ENCODE peak calls at places on chromosomes 1 and 21, in four cellular contexts. B, A, Z and I are unnamed samples.

GRCh38 chr1:23366598-23366997 is 3.0 kb downstream of the ZNF436 start:
- DNase-seq in B (no peak), A (no peak), Z (no peak), I (peak; percentile 46)

GRCh38 chr1:186244825-186245224 is 130.2 kb downstream of the TPR start:
- DNase-seq in B (no peak), A (no peak), Z (peak; percentile 5), I (no peak)

GRCh38 chr1:89743788-89744187 is 77.0 kb upstream of the LRRC8D start:
- DNase-seq in B (no peak), A (no peak), Z (no peak), I (no peak)

GRCh38 chr1:160636076-160636475 is 10.8 kb downstream of the SLAMF1 start:
- DNase-seq in B (no peak), A (no peak), Z (no peak), I (no peak)

GRCh38 chr21:44079846-44080245 is 27.4 kb upstream of the PWP2 start:
- DNase-seq in B (no peak), A (no peak), Z (no peak), I (no peak)

GRCh38 chr1:45038240-45038639 is 26.2 kb downstream of the UROD start:
- DNase-seq in B (no peak), A (no peak), Z (no peak), I (no peak)

GRCh38 chr1:214824758-214825157 is 221.8 kb downstream of the CENPF start:
- DNase-seq in B (no peak), A (no peak), Z (no peak), I (no peak)

GRCh38 chr1:197619008-197619640 is 156.2 kb downstream of the DENND1B start:
- DNase-seq in B (no peak), A (peak; percentile 6), Z (peak; percentile 5), I (peak; percentile 11)

GRCh38 chr1:6544831-6545230 is 9.5 kb downstream of the NOL9 start:
- DNase-seq in B (no peak), A (no peak), Z (no peak), I (no peak)

GRCh38 chr1:234666206-234666605 is 56.2 kb upstream of the IRF2BP2 start:
- DNase-seq in B (no peak), A (no peak), Z (no peak), I (no peak)

GRCh38 chr1:13832100-13832499 is 132.1 kb downstream of the PRDM2 start:
- DNase-seq in B (no peak), A (no peak), Z (no peak), I (no peak)

GRCh38 chr1:17573518-17574041 is 34.1 kb downstream of the ARHGEF10L start:
- DNase-seq in B (no peak), A (no peak), Z (peak; percentile 37), I (no peak)

GRCh38 chr1:233082778-233083550 is 132.6 kb downstream of the NTPCR start:
- DNase-seq in B (no peak), A (no peak), Z (no peak), I (no peak)

GRCh38 chr1:56179571-56179970 is 399.8 kb downstream of the PLPP3 start:
- DNase-seq in B (no peak), A (no peak), Z (no peak), I (no peak)

GRCh38 chr1:205028954-205029353 is 14.1 kb upstream of the CNTN2 start:
- DNase-seq in B (no peak), A (no peak), Z (no peak), I (no peak)

GRCh38 chr21:18235545-18235944 is 9.1 kb upstream of the CHODL start:
- DNase-seq in B (no peak), A (no peak), Z (no peak), I (no peak)

GRCh38 chr1:152110365-152110859 is 4.8 kb downstream of the TCHH start:
- DNase-seq in B (no peak), A (no peak), Z (no peak), I (peak; percentile 59)

GRCh38 chr21:38178653-38179503 is 77.9 kb upstream of the KCNJ15 start:
- DNase-seq in B (no peak), A (no peak), Z (no peak), I (no peak)

GRCh38 chr1:22808186-22808845 is 97.7 kb downstream of the EPHB2 start:
- DNase-seq in B (no peak), A (no peak), Z (no peak), I (no peak)

GRCh38 chr1:40595623-40596022 is 64.2 kb downstream of the ZNF684 start:
- DNase-seq in B (no peak), A (no peak), Z (no peak), I (no peak)

GRCh38 chr1:203126866-203127671 is 457 bp upstream of the ADORA1 start:
- DNase-seq in B (no peak), A (no peak), Z (no peak), I (no peak)

GRCh38 chr1:101371259-101371658 is 134.4 kb downstream of the S1PR1 start:
- DNase-seq in B (no peak), A (peak; percentile 27), Z (peak; percentile 1), I (no peak)

GRCh38 chr1:223258751-223259177 is 105.2 kb downstream of the SUSD4 start:
- DNase-seq in B (peak; percentile 25), A (no peak), Z (peak; percentile 10), I (no peak)

GRCh38 chr21:45114072-45114471 is 39.7 kb downstream of the ADARB1 start:
- DNase-seq in B (no peak), A (no peak), Z (no peak), I (no peak)

GRCh38 chr1:5485968-5486665 is 506.1 kb downstream of the NPHP4 start:
- DNase-seq in B (no peak), A (no peak), Z (no peak), I (no peak)

GRCh38 chr21:36478941-36479340 is 981 bp downstream of the CLDN14 start:
- DNase-seq in B (no peak), A (no peak), Z (no peak), I (no peak)

GRCh38 chr1:43708006-43708412 is 673 bp downstream of the ST3GAL3 start:
- DNase-seq in B (no peak), A (no peak), Z (no peak), I (no peak)

GRCh38 chr1:165905853-165906252 is 78.4 kb downstream of the UCK2 start:
- DNase-seq in B (no peak), A (no peak), Z (no peak), I (no peak)

GRCh38 chr1:161987872-161988271 is 35.8 kb downstream of the OLFML2B start:
- DNase-seq in B (no peak), A (no peak), Z (no peak), I (no peak)

GRCh38 chr1:8533124-8533523 is 215.2 kb downstream of the SLC45A1 start:
- DNase-seq in B (no peak), A (no peak), Z (no peak), I (no peak)
- TF ChIP-seq JUND in B (no peak), A (no peak), Z (no peak), I (no peak)

DNA sequence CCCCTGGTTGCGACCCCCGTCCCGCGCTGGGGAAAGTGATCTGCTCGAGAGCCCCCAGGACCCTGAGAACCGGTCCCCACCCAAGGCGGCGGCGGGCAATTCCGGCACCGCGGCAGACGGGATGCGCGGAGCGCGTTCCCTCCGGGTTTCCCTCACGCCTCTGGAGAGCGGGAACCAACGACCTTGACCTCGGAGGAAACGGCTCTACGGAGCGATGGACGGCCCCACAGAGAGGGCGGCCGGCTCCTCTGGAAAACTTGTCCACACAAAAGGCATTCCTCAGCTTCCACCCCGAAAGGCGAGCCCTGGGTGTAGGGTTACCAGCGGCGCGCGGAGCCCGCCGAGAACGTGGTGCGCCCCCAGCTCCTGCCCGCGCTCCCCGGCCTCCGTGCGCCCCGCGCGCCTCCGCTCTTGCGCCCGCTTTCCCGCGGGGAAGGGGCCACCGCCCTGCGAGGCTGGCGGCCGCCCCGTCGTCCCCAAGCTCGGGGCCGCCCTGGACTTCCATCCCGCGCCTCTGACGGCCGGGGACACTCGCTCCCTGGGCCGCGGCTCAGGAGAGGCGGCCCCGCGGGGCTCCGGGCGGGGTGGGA is 391 bp upstream of the KIAA1614 start:
- DNase-seq in B (no peak), A (no peak), Z (no peak), I (no peak)
- TF ChIP-seq JUND in B (no peak), A (no peak), Z (no peak), I (no peak)

DNA sequence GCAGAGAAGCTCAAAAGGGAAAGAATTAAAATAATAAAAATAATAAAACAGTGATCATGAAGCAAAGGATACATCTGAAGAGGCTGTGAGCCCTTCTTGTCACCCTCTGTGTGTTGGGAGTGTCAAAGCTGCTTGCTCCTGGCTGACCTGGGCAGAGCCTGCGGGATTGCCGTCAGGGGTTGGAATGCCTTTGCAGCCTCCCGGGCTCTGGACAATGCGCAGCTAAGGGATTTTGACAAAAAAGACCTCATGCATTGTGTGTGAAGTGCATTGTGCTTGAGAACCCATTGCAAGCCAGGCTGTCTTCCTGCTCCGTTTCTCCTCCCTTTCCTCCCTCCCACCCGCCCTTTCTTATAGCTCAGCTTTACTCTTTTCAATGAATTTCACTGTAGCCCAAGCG is 192.3 kb downstream of the CACNA1E start:
- DNase-seq in B (no peak), A (no peak), Z (no peak), I (no peak)
- TF ChIP-seq JUND in B (no peak), A (no peak), Z (no peak), I (no peak)

DNA sequence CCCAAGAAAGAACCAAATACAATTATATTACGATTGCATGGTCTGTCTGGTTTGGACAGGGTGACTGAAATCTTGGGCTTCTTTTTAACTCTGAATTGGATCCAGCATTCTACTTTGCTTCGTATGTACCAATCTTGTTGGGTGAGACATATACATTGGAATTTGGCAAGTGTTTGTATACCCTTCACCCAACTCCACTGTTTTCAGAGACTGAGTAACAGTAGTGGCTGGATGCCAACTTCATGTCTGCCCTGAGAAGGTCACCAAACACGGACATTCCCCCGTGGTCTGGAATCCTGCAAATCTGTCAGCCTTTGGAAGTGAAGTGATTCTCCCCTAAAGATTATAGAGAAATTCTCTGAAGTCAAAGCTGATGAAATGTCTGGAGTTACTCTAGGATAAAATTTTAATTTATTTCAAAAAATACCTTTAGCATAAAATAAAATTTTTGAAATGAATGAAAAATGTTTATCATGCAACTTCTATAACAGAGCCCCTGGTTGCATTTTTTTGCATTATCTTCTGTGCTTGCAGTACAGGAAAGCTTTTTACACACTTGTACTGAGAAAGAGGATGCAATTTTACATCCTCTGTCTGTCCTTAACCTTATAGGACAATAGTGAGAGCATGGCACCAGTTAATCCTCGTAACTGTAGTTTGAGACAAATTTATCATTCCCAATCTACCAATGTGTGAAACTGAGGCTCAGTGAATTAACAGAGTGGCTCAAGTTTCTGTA is 201.8 kb downstream of the DISC1 start:
- DNase-seq in B (no peak), A (peak; percentile 60), Z (peak; percentile 95), I (peak; percentile 22)
- TF ChIP-seq JUND in B (no peak), A (no peak), Z (no peak), I (no peak)

GRCh38 chr21:28810826-28811524 is 181.7 kb downstream of the LTN1 start:
- DNase-seq in B (no peak), A (no peak), Z (no peak), I (no peak)
- TF ChIP-seq JUND in B (no peak), A (no peak), Z (no peak), I (no peak)

DNA sequence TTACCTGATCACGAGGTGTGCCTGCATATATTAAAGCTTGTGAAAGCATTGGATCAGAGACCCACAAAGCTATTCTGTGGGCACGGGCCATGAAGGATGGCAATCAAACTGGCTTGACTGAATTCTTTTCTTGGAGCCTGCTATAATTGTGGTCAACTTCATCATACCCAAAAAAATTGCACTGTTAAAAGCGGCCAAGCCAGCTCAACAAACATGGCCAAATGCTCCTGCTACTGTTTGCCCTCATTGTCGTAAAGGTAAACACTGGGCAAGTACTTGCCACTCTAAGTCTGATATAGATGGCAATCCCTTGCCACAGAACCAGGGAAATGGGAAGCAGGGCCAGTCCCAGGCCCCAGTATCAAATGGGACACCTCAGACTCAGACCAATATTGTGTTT is 6.6 kb upstream of the GSTM5 start:
- DNase-seq in B (peak; percentile 0), A (no peak), Z (no peak), I (peak; percentile 90)
- TF ChIP-seq JUND in B (no peak), A (no peak), Z (no peak), I (no peak)